ENCODE peak calls at places on chromosomes 13 and 19, in five cellular contexts. One of them, this sample, is unnamed.

GRCh38 chr13:113758651-113759524 is at the start of gene TMEM255B:
- DNase-seq in ascending aorta: peak
- DNase-seq in CD4-positive, alpha-beta T cell: peak
- DNase-seq in ovary: peak
- DNase-seq in cardiac muscle cell: peak
- DNase-seq in this sample: no peak

GRCh38 chr19:35978271-35978670 is 16.7 kb upstream of the SDHAF1 start:
- DNase-seq in ascending aorta: no peak
- DNase-seq in CD4-positive, alpha-beta T cell: no peak
- DNase-seq in ovary: no peak
- DNase-seq in cardiac muscle cell: no peak
- DNase-seq in this sample: no peak

GRCh38 chr19:33514885-33515485 is 6.6 kb downstream of the PEPD start:
- DNase-seq in ascending aorta: no peak
- DNase-seq in CD4-positive, alpha-beta T cell: no peak
- DNase-seq in ovary: no peak
- DNase-seq in cardiac muscle cell: no peak
- DNase-seq in this sample: no peak

GRCh38 chr13:79631260-79631659 is 150.3 kb downstream of the NDFIP2 start:
- DNase-seq in ascending aorta: no peak
- DNase-seq in CD4-positive, alpha-beta T cell: no peak
- DNase-seq in ovary: no peak
- DNase-seq in cardiac muscle cell: no peak
- DNase-seq in this sample: no peak

GRCh38 chr13:33015791-33016323 is 366 bp upstream of the KL start:
- DNase-seq in ascending aorta: no peak
- DNase-seq in CD4-positive, alpha-beta T cell: no peak
- DNase-seq in ovary: no peak
- DNase-seq in cardiac muscle cell: peak
- DNase-seq in this sample: no peak

GRCh38 chr19:13116282-13117175 is at the start of gene TRMT1:
- DNase-seq in ascending aorta: peak
- DNase-seq in CD4-positive, alpha-beta T cell: peak
- DNase-seq in ovary: peak
- DNase-seq in cardiac muscle cell: peak
- DNase-seq in this sample: peak

GRCh38 chr13:85864963-85865530 is 65.8 kb upstream of the SLITRK6 start:
- DNase-seq in ascending aorta: no peak
- DNase-seq in CD4-positive, alpha-beta T cell: no peak
- DNase-seq in ovary: no peak
- DNase-seq in cardiac muscle cell: peak
- DNase-seq in this sample: peak

GRCh38 chr13:46303743-46304385 is 83.2 kb downstream of the RUBCNL start:
- DNase-seq in ascending aorta: no peak
- DNase-seq in CD4-positive, alpha-beta T cell: no peak
- DNase-seq in ovary: no peak
- DNase-seq in cardiac muscle cell: no peak
- DNase-seq in this sample: no peak

GRCh38 chr19:39941151-39941550 is 6.7 kb upstream of the FCGBP start:
- DNase-seq in ascending aorta: no peak
- DNase-seq in CD4-positive, alpha-beta T cell: no peak
- DNase-seq in ovary: no peak
- DNase-seq in cardiac muscle cell: no peak
- DNase-seq in this sample: no peak

GRCh38 chr19:55174425-55175116 is 5.5 kb downstream of the SYT5 start:
- DNase-seq in ascending aorta: no peak
- DNase-seq in CD4-positive, alpha-beta T cell: no peak
- DNase-seq in ovary: no peak
- DNase-seq in cardiac muscle cell: no peak
- DNase-seq in this sample: no peak

GRCh38 chr19:55172741-55173140 is 6.3 kb upstream of the DNAAF3 start:
- DNase-seq in ascending aorta: no peak
- DNase-seq in CD4-positive, alpha-beta T cell: no peak
- DNase-seq in ovary: no peak
- DNase-seq in cardiac muscle cell: no peak
- DNase-seq in this sample: no peak

GRCh38 chr19:55173186-55173716 is 6.8 kb upstream of the DNAAF3 start:
- DNase-seq in ascending aorta: no peak
- DNase-seq in CD4-positive, alpha-beta T cell: no peak
- DNase-seq in ovary: no peak
- DNase-seq in cardiac muscle cell: no peak
- DNase-seq in this sample: no peak

GRCh38 chr19:55175117-55175867 is 4.8 kb downstream of the SYT5 start:
- DNase-seq in ascending aorta: no peak
- DNase-seq in CD4-positive, alpha-beta T cell: no peak
- DNase-seq in ovary: no peak
- DNase-seq in cardiac muscle cell: no peak
- DNase-seq in this sample: no peak

GRCh38 chr19:55173717-55174409 is 6.2 kb downstream of the SYT5 start:
- DNase-seq in ascending aorta: no peak
- DNase-seq in CD4-positive, alpha-beta T cell: no peak
- DNase-seq in ovary: no peak
- DNase-seq in cardiac muscle cell: peak
- DNase-seq in this sample: no peak
- H3K27ac ChIP-seq in ascending aorta: no peak
- H3K27ac ChIP-seq in CD4-positive, alpha-beta T cell: no peak
- H3K27ac ChIP-seq in ovary: no peak
- H3K27ac ChIP-seq in cardiac muscle cell: no peak
- H3K27ac ChIP-seq in this sample: no peak

GRCh38 chr13:51639171-51639570 is 54.9 kb downstream of the WDFY2 start:
- DNase-seq in ascending aorta: no peak
- DNase-seq in CD4-positive, alpha-beta T cell: no peak
- DNase-seq in ovary: no peak
- DNase-seq in cardiac muscle cell: no peak
- DNase-seq in this sample: no peak
- H3K27ac ChIP-seq in ascending aorta: no peak
- H3K27ac ChIP-seq in CD4-positive, alpha-beta T cell: no peak
- H3K27ac ChIP-seq in ovary: no peak
- H3K27ac ChIP-seq in cardiac muscle cell: no peak
- H3K27ac ChIP-seq in this sample: no peak

GRCh38 chr13:99545979-99546378 is 44.7 kb downstream of the TM9SF2 start:
- DNase-seq in ascending aorta: no peak
- DNase-seq in CD4-positive, alpha-beta T cell: no peak
- DNase-seq in ovary: no peak
- DNase-seq in cardiac muscle cell: no peak
- DNase-seq in this sample: no peak

GRCh38 chr13:99553033-99553432 is 51.8 kb downstream of the TM9SF2 start:
- DNase-seq in ascending aorta: no peak
- DNase-seq in CD4-positive, alpha-beta T cell: no peak
- DNase-seq in ovary: no peak
- DNase-seq in cardiac muscle cell: no peak
- DNase-seq in this sample: no peak

GRCh38 chr13:99546878-99547277 is 45.6 kb downstream of the TM9SF2 start:
- DNase-seq in ascending aorta: no peak
- DNase-seq in CD4-positive, alpha-beta T cell: no peak
- DNase-seq in ovary: no peak
- DNase-seq in cardiac muscle cell: no peak
- DNase-seq in this sample: no peak

GRCh38 chr13:99542788-99543406 is 41.6 kb downstream of the TM9SF2 start:
- DNase-seq in ascending aorta: no peak
- DNase-seq in CD4-positive, alpha-beta T cell: no peak
- DNase-seq in ovary: no peak
- DNase-seq in cardiac muscle cell: no peak
- DNase-seq in this sample: no peak

DNA sequence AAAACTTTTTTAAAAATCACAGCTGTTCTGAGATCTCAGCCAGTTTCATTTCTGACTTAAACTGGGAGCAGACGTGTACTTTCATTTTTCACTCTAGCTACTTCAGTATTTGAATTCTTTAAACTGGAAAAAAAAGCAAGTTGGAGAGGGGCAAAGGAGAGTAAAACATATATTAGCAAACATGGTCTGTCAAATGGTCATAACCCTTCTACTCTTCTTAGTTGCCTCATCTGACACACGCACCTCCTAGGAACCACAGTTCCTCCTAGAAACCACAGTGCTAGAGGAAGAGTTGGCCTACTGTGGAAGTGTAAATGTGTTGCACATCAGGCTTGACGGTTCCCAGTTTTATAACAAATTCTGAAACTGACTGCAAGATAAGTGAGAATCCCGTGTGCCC is 47.2 kb downstream of the TM9SF2 start:
- DNase-seq in ascending aorta: no peak
- DNase-seq in CD4-positive, alpha-beta T cell: no peak
- DNase-seq in ovary: no peak
- DNase-seq in cardiac muscle cell: no peak
- DNase-seq in this sample: no peak
- H3K27ac ChIP-seq in ascending aorta: no peak
- H3K27ac ChIP-seq in CD4-positive, alpha-beta T cell: no peak
- H3K27ac ChIP-seq in ovary: no peak
- H3K27ac ChIP-seq in cardiac muscle cell: no peak
- H3K27ac ChIP-seq in this sample: no peak

DNA sequence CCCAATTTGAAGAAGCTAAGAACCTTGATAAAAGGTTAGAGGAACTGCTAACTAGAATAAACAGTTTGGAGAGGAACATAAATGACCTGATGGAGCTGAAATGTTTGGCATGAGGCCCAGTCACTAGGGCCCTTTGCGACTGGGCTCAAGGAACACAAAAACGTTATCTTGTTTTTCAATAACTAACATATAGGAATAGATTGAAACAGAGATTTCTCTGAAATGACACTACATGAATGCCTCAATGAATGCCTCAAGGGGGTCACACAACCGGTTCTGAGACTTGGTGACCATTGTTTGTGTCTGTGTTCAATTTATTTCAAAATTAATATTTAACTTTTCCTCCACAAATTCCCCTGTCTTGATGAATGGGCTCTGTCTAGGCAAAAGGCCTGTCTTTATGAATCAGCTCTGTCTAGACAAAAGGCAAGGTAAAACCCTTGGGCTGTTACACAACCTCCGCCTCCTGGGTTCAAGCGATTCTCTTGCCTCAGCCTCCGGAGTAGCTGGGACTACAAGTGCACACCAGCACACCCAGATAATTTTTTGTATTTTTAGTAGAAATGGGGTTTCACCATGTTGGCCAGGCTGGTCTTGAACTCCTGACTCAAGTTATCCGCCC is 932 bp upstream of the ZNF486 start:
- DNase-seq in ascending aorta: no peak
- DNase-seq in CD4-positive, alpha-beta T cell: no peak
- DNase-seq in ovary: no peak
- DNase-seq in cardiac muscle cell: no peak
- DNase-seq in this sample: no peak
- H3K27ac ChIP-seq in ascending aorta: no peak
- H3K27ac ChIP-seq in CD4-positive, alpha-beta T cell: no peak
- H3K27ac ChIP-seq in ovary: no peak
- H3K27ac ChIP-seq in cardiac muscle cell: no peak
- H3K27ac ChIP-seq in this sample: no peak

GRCh38 chr19:48456864-48457263 is 1.5 kb downstream of the KCNJ14 start:
- DNase-seq in ascending aorta: no peak
- DNase-seq in CD4-positive, alpha-beta T cell: no peak
- DNase-seq in ovary: no peak
- DNase-seq in cardiac muscle cell: no peak
- DNase-seq in this sample: no peak
- H3K27ac ChIP-seq in ascending aorta: no peak
- H3K27ac ChIP-seq in CD4-positive, alpha-beta T cell: no peak
- H3K27ac ChIP-seq in ovary: no peak
- H3K27ac ChIP-seq in cardiac muscle cell: no peak
- H3K27ac ChIP-seq in this sample: no peak

GRCh38 chr19:3983542-3983914 is 1.7 kb downstream of the EEF2 start:
- DNase-seq in ascending aorta: no peak
- DNase-seq in CD4-positive, alpha-beta T cell: no peak
- DNase-seq in ovary: no peak
- DNase-seq in cardiac muscle cell: no peak
- DNase-seq in this sample: no peak

GRCh38 chr19:3981736-3982681 is 3.3 kb downstream of the EEF2 start:
- DNase-seq in ascending aorta: no peak
- DNase-seq in CD4-positive, alpha-beta T cell: no peak
- DNase-seq in ovary: no peak
- DNase-seq in cardiac muscle cell: no peak
- DNase-seq in this sample: no peak

GRCh38 chr19:3983936-3984583 is 1.2 kb downstream of the EEF2 start:
- DNase-seq in ascending aorta: no peak
- DNase-seq in CD4-positive, alpha-beta T cell: no peak
- DNase-seq in ovary: no peak
- DNase-seq in cardiac muscle cell: no peak
- DNase-seq in this sample: no peak

GRCh38 chr19:3981373-3981735 is 3.9 kb downstream of the EEF2 start:
- DNase-seq in ascending aorta: no peak
- DNase-seq in CD4-positive, alpha-beta T cell: no peak
- DNase-seq in ovary: no peak
- DNase-seq in cardiac muscle cell: no peak
- DNase-seq in this sample: no peak

GRCh38 chr19:3982701-3983541 is 2.3 kb downstream of the EEF2 start:
- DNase-seq in ascending aorta: no peak
- DNase-seq in CD4-positive, alpha-beta T cell: no peak
- DNase-seq in ovary: no peak
- DNase-seq in cardiac muscle cell: no peak
- DNase-seq in this sample: no peak
- H3K27ac ChIP-seq in ascending aorta: peak
- H3K27ac ChIP-seq in CD4-positive, alpha-beta T cell: no peak
- H3K27ac ChIP-seq in ovary: no peak
- H3K27ac ChIP-seq in cardiac muscle cell: no peak
- H3K27ac ChIP-seq in this sample: no peak

GRCh38 chr19:43688059-43688763 is 18.2 kb upstream of the PLAUR start:
- DNase-seq in ascending aorta: no peak
- DNase-seq in CD4-positive, alpha-beta T cell: no peak
- DNase-seq in ovary: no peak
- DNase-seq in cardiac muscle cell: no peak
- DNase-seq in this sample: no peak
- H3K27ac ChIP-seq in ascending aorta: no peak
- H3K27ac ChIP-seq in CD4-positive, alpha-beta T cell: no peak
- H3K27ac ChIP-seq in ovary: no peak
- H3K27ac ChIP-seq in cardiac muscle cell: no peak
- H3K27ac ChIP-seq in this sample: no peak